ENCODE peak calls at places on chromosomes 11 and 22, in nine cellular contexts. Z is brain microvascular endothelial cell, T is heart left ventricle, P is AG09309, R is AG04449, J is foreskin fibroblast, X is AG10803, K is cardiac muscle cell, O is astrocyte of the cerebellum. N is an unnamed sample.

GRCh38 chr11:67160872-67161783 is 42.1 kb downstream of the KDM2A start:
- DNase-seq in Z (no peak), T (no peak), P (peak), R (no peak), J (peak), X (peak), K (no peak), O (no peak), N (no peak)

GRCh38 chr11:127651888-127652221 is 651.3 kb upstream of the KIRREL3 start:
- DNase-seq in Z (peak), T (no peak), P (no peak), R (no peak), J (peak), X (no peak), K (no peak), O (no peak), N (no peak)

GRCh38 chr22:22156716-22157499 is 87.7 kb upstream of the VPREB1 start:
- DNase-seq in Z (peak), T (no peak), P (peak), R (peak), J (peak), X (peak), K (peak), O (peak), N (peak)

GRCh38 chr11:12411806-12412727 is 34.7 kb downstream of the PARVA start:
- DNase-seq in Z (peak), T (peak), P (peak), R (peak), J (peak), X (peak), K (peak), O (peak), N (peak)

GRCh38 chr11:67285541-67286498 is 3.3 kb upstream of the ANKRD13D start:
- DNase-seq in Z (no peak), T (peak), P (no peak), R (no peak), J (no peak), X (no peak), K (no peak), O (no peak), N (no peak)

GRCh38 chr11:116421529-116422185 is 351.1 kb downstream of the BUD13 start:
- DNase-seq in Z (no peak), T (no peak), P (no peak), R (no peak), J (no peak), X (no peak), K (no peak), O (no peak), N (no peak)

GRCh38 chr11:66070604-66071325 is 693 bp downstream of the PACS1 start:
- DNase-seq in Z (no peak), T (peak), P (no peak), R (no peak), J (peak), X (peak), K (peak), O (no peak), N (no peak)

GRCh38 chr11:128694618-128695481 is 978 bp downstream of the FLI1 start:
- DNase-seq in Z (no peak), T (no peak), P (no peak), R (no peak), J (peak), X (no peak), K (no peak), O (no peak), N (no peak)

GRCh38 chr11:12126352-12127019 is 16.1 kb downstream of the MICAL2 start:
- DNase-seq in Z (peak), T (no peak), P (no peak), R (peak), J (peak), X (peak), K (peak), O (no peak), N (peak)

GRCh38 chr11:59918987-59919589 is 19.1 kb upstream of the OOSP1 start:
- DNase-seq in Z (peak), T (no peak), P (no peak), R (no peak), J (peak), X (peak), K (peak), O (peak), N (no peak)

GRCh38 chr11:122853971-122854446 is 15.7 kb downstream of the CRTAM start:
- DNase-seq in Z (peak), T (peak), P (peak), R (peak), J (peak), X (peak), K (peak), O (peak), N (peak)

GRCh38 chr11:63536669-63537292 is at the start of gene PLAAT4:
- DNase-seq in Z (peak), T (peak), P (no peak), R (no peak), J (peak), X (peak), K (peak), O (peak), N (no peak)

GRCh38 chr22:35051791-35052190 is 14.2 kb upstream of the ISX start:
- DNase-seq in Z (no peak), T (no peak), P (no peak), R (no peak), J (no peak), X (no peak), K (no peak), O (no peak), N (no peak)

GRCh38 chr22:24027389-24027980 is 16.4 kb downstream of the CABIN1 start:
- DNase-seq in Z (no peak), T (no peak), P (no peak), R (no peak), J (no peak), X (no peak), K (no peak), O (no peak), N (no peak)

GRCh38 chr11:133887692-133888332 is 42.5 kb upstream of the SPATA19 start:
- DNase-seq in Z (no peak), T (no peak), P (no peak), R (no peak), J (no peak), X (no peak), K (no peak), O (no peak), N (no peak)

GRCh38 chr11:12540075-12540685 is 134.0 kb upstream of the TEAD1 start:
- DNase-seq in Z (peak), T (no peak), P (no peak), R (no peak), J (peak), X (peak), K (peak), O (no peak), N (no peak)

GRCh38 chr11:32198053-32198452 is 107.2 kb downstream of the RCN1 start:
- DNase-seq in Z (no peak), T (no peak), P (no peak), R (no peak), J (no peak), X (no peak), K (peak), O (no peak), N (no peak)

GRCh38 chr11:14634813-14635212 is 8.8 kb upstream of the PDE3B start:
- DNase-seq in Z (no peak), T (no peak), P (no peak), R (no peak), J (no peak), X (no peak), K (no peak), O (no peak), N (no peak)

GRCh38 chr11:19744130-19744529 is 31.5 kb downstream of the NAV2 start:
- DNase-seq in Z (no peak), T (no peak), P (no peak), R (no peak), J (no peak), X (no peak), K (no peak), O (no peak), N (no peak)

GRCh38 chr11:134756811-134757540 is 344.9 kb upstream of the B3GAT1 start:
- DNase-seq in Z (no peak), T (no peak), P (no peak), R (no peak), J (no peak), X (no peak), K (no peak), O (no peak), N (no peak)

GRCh38 chr22:26367402-26368245 is 61.4 kb upstream of the ASPHD2 start:
- DNase-seq in Z (peak), T (no peak), P (no peak), R (no peak), J (peak), X (peak), K (peak), O (peak), N (no peak)

GRCh38 chr22:30221121-30221992 is 25.2 kb downstream of the LIF start:
- DNase-seq in Z (no peak), T (no peak), P (no peak), R (no peak), J (no peak), X (no peak), K (no peak), O (no peak), N (no peak)

GRCh38 chr11:130999992-131000770 is 83.9 kb upstream of the SNX19 start:
- DNase-seq in Z (peak), T (no peak), P (peak), R (peak), J (peak), X (peak), K (peak), O (peak), N (peak)

GRCh38 chr22:39661842-39662676 is 91.5 kb downstream of the CACNA1I start:
- DNase-seq in Z (no peak), T (no peak), P (no peak), R (no peak), J (no peak), X (no peak), K (no peak), O (no peak), N (no peak)
- H3K4me3 ChIP-seq in Z (no peak), T (no peak), P (no peak), R (no peak), J (no peak), X (no peak), K (peak), O (no peak), N (no peak)

DNA sequence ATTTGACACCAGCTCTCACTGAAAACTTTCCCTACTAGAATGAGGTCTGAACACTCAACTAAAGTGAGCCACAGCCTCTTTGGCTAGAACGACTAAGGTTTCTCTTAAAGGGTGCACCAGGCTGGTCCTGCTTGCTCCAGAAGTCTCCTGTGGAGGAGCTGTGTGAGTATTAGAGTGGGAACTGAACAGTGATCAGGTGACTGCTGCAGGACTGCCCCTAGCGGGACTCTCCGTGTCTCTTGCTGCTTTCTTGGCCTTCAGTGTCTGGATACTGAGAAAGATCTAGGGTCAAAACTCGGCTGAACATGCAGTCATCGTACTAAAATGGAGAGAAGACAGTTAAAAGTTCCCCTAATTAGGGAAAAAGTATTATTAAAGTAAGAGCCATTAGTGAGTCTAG is 34.6 kb downstream of the FAM118A start:
- DNase-seq in Z (no peak), T (no peak), P (no peak), R (no peak), J (no peak), X (no peak), K (peak), O (no peak), N (peak)
- TF ChIP-seq CTCF in Z (peak), T (peak), P (no peak), R (no peak), J (no peak), X (no peak), K (no peak), O (peak), N (peak)

DNA sequence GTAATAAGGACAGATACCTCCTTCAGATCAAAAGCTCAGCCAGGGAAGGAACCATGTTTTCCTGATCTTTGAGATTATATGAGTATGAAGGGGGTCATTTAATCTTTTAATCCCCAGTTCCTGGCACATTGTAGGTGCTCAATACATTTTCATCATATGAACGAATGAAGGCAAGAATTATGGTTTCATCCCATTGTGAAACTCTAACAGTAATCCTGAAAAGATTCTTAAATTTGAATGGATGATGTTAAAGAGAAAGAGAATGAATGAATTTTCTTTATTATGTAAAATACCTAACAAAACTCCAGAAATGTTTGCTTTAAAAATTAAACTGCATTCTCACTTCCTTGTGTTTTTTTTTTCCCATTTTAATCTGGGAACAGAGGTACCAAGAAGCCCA is 162.2 kb upstream of the MTMR2 start:
- DNase-seq in Z (no peak), T (no peak), P (no peak), R (no peak), J (no peak), X (no peak), K (no peak), O (no peak), N (no peak)
- H3K4me3 ChIP-seq in Z (no peak), T (no peak), P (no peak), R (no peak), J (no peak), X (no peak), K (no peak), O (no peak), N (no peak)

DNA sequence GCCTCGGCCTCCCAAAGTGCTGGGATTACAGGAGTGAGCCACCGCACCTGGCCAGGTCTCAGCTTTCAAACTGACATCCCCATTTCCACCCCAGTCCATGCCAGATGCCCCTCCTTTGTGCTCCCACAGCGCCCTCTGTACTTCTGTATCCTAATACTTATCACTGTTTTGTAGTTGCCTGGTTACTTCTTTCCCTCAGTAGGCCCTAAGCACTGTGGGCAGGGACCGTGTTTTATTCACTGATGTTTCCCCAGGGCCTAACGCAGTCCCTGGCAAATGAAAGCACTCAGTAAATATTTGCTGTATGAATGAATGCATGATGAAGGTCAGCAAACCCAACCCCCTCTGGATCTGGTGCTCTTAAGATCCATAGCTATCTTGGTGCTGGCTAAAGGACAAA is 2.2 kb upstream of the TRIM3 start:
- DNase-seq in Z (no peak), T (no peak), P (no peak), R (no peak), J (peak), X (no peak), K (no peak), O (no peak), N (no peak)
- TF ChIP-seq CTCF in Z (no peak), T (no peak), P (no peak), R (no peak), J (no peak), X (no peak), K (no peak), O (no peak), N (no peak)

GRCh38 chr11:125123947-125124633 is 12.7 kb upstream of the TMEM218 start:
- DNase-seq in Z (peak), T (no peak), P (no peak), R (no peak), J (peak), X (peak), K (peak), O (peak), N (peak)
- H3K4me3 ChIP-seq in Z (no peak), T (no peak), P (no peak), R (no peak), J (no peak), X (no peak), K (no peak), O (no peak), N (no peak)

DNA sequence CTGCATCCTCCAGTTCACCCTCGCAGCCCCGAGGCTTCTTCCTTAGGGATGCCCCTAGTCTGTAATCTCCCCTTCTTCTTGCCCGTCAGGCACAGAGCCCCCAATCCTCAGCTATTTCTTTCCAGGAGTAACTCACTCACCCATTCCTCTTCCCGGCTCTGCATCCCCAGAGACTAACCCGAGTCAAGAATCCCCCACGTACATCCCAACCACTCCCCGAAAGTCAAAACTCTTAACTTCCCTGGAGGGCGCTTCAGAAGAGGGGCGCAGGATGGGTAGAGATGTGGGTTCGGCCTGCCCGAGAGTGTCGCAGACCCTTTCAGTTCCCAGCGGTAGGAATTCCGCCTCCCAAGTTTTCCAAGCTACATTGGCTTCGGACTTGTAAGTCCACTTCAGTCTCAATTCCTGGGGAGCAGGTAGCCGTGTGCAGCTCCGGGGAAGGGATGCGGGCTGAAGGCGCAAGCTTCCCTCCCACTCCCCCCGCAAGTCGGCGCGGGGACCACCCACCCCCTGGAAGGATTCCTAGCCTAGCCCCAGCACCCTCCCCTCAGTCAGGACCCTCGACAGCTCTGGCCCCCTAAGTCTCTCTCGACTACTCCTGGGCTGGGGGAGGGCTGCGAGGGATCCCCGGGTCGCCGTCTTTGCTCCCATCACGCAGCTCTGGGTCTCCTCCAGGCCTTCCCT is 871 bp downstream of the BDNF start:
- DNase-seq in Z (no peak), T (no peak), P (no peak), R (no peak), J (peak), X (no peak), K (peak), O (no peak), N (no peak)
- TF ChIP-seq CTCF in Z (no peak), T (no peak), P (peak), R (no peak), J (no peak), X (no peak), K (no peak), O (no peak), N (peak)

GRCh38 chr11:8685306-8685705 is 2.7 kb downstream of the RPL27A start:
- DNase-seq in Z (no peak), T (no peak), P (no peak), R (no peak), J (no peak), X (no peak), K (no peak), O (no peak), N (no peak)
- H3K4me3 ChIP-seq in Z (peak), T (no peak), P (no peak), R (peak), J (peak), X (no peak), K (no peak), O (no peak), N (no peak)

N was measured in retinal pigment epithelial cell.